ENCODE peak calls at places on chromosomes 2 and 18, in five cellular contexts. L is ELR, G is HCEC 1CT, S is A172, Q is substantia nigra. F is an unnamed sample.

GRCh38 chr2:26230806-26231205 is 13.6 kb downstream of the HADHA start:
- DNase-seq in L (no peak), G (no peak), S (no peak), Q (no peak), F (no peak)

GRCh38 chr2:156589381-156590079 is 153.4 kb downstream of the GPD2 start:
- DNase-seq in L (peak), G (peak), S (peak), Q (no peak), F (no peak)

GRCh38 chr2:113196839-113197238 is 23.1 kb downstream of the PSD4 start:
- DNase-seq in L (no peak), G (no peak), S (no peak), Q (no peak), F (no peak)

GRCh38 chr2:220117010-220117409 is 489.6 kb downstream of the SLC4A3 start:
- DNase-seq in L (no peak), G (no peak), S (no peak), Q (no peak), F (no peak)

GRCh38 chr2:234823877-234824376 is 127.9 kb upstream of the SH3BP4 start:
- DNase-seq in L (peak), G (peak), S (peak), Q (no peak), F (no peak)

GRCh38 chr2:109528811-109529501 is 84.8 kb downstream of the SEPTIN10 start:
- DNase-seq in L (no peak), G (no peak), S (no peak), Q (no peak), F (no peak)

GRCh38 chr2:23367760-23368159 is 17.2 kb upstream of the KLHL29 start:
- DNase-seq in L (peak), G (peak), S (no peak), Q (no peak), F (no peak)

GRCh38 chr2:110931648-110932047 is 189.1 kb upstream of the BCL2L11 start:
- DNase-seq in L (no peak), G (peak), S (peak), Q (no peak), F (no peak)

GRCh38 chr18:51767293-51767692 is 569.8 kb upstream of the MEX3C start:
- DNase-seq in L (no peak), G (no peak), S (no peak), Q (no peak), F (no peak)

GRCh38 chr18:29501952-29502351 is 1325.0 kb upstream of the CDH2 start:
- DNase-seq in L (peak), G (peak), S (peak), Q (no peak), F (no peak)

GRCh38 chr2:39379643-39380524 is 57.2 kb downstream of the MAP4K3 start:
- DNase-seq in L (peak), G (peak), S (peak), Q (no peak), F (no peak)

GRCh38 chr2:178865121-178865520 is 57.9 kb upstream of the TTN start:
- DNase-seq in L (peak), G (peak), S (peak), Q (no peak), F (no peak)

F was measured in progenitor cell of endocrine pancreas.